ENCODE peak calls at places on chromosomes 4 and X, in nine cellular contexts. W is hepatocyte, L is MM.1S, B is PC-3, G is HCT116, E is neural progenitor cell, U is GM23248, C is GM23338, K is SK-N-SH. H is an unnamed sample. For H3K4me1, the result is how much of the 10 kb centered on the place peaks cover.

GRCh38 chr4:110816367-110816766 is 193.5 kb upstream of the PITX2 start:
- DNase-seq in L (no peak), B (no peak), K (no peak), E (no peak), U (peak), C (no peak), G (no peak), W (no peak), H (no peak)

GRCh38 chr4:140971077-140971792 is 162.0 kb downstream of the RNF150 start:
- DNase-seq in L (no peak), K (peak), C (peak), U (no peak), G (no peak), B (no peak), W (no peak), E (no peak), H (no peak)

GRCh38 chr4:26459054-26459755 is 31.1 kb downstream of the CCKAR start:
- DNase-seq in K (peak), W (peak), C (peak), L (peak), B (peak), E (peak), U (peak), G (peak), H (peak)

GRCh38 chr4:149279790-149280189 is 535.9 kb downstream of the IQCM start:
- DNase-seq in G (no peak), U (peak), E (no peak), L (no peak), K (no peak), B (no peak), C (no peak), W (no peak), H (no peak)

GRCh38 chr4:145820407-145820806 is 118.2 kb downstream of the ZNF827 start:
- DNase-seq in W (no peak), U (peak), K (no peak), G (no peak), E (no peak), C (no peak), B (no peak), L (peak), H (no peak)

GRCh38 chr4:104351696-104352095 is 143.0 kb downstream of the CXXC4 start:
- DNase-seq in U (no peak), E (no peak), K (no peak), B (no peak), G (no peak), L (no peak), C (no peak), W (no peak), H (no peak)

GRCh38 chr4:27366424-27366823 is 505.8 kb downstream of the STIM2 start:
- DNase-seq in U (peak), E (no peak), K (no peak), G (no peak), L (no peak), W (no peak), C (no peak), B (peak), H (no peak)

GRCh38 chr4:1285790-1286553 is 3.7 kb upstream of the MAEA start:
- DNase-seq in E (peak), C (peak), K (no peak), L (peak), G (no peak), W (peak), B (peak), U (peak), H (peak)

GRCh38 chr4:105147226-105148151 is 813 bp downstream of the TET2 start:
- DNase-seq in E (peak), C (peak), B (peak), L (peak), K (peak), G (no peak), U (peak), W (peak), H (no peak)

GRCh38 chrX:22039541-22039940 is 7.4 kb downstream of the PHEX start:
- DNase-seq in K (no peak), U (no peak), L (no peak), E (no peak), B (no peak), C (no peak), W (no peak), G (no peak), H (no peak)

GRCh38 chr4:6900956-6901355 is 8.7 kb upstream of the TBC1D14 start:
- DNase-seq in G (no peak), K (no peak), W (no peak), U (no peak), L (no peak), B (no peak), C (no peak), E (no peak), H (no peak)

GRCh38 chr4:96073446-96073845 is 233.6 kb downstream of the PDHA2 start:
- DNase-seq in L (no peak), C (no peak), U (no peak), B (peak), W (no peak), G (no peak), E (no peak), K (no peak), H (no peak)

GRCh38 chrX:40158036-40158706 is 60.4 kb upstream of the BCOR start:
- DNase-seq in G (no peak), K (no peak), C (peak), L (no peak), U (peak), W (peak), E (peak), B (peak), H (peak)

GRCh38 chr4:76194325-76194724 is 19.3 kb downstream of the SCARB2 start:
- DNase-seq in W (peak), B (peak), K (no peak), G (no peak), L (no peak), C (no peak), E (no peak), U (peak), H (no peak)

GRCh38 chrX:68746988-68747387 is 81.8 kb upstream of the EFNB1 start:
- DNase-seq in U (no peak), E (no peak), C (peak), K (no peak), B (no peak), W (no peak), G (no peak), L (no peak), H (no peak)

GRCh38 chr4:64489628-64490027 is 80.4 kb upstream of the TECRL start:
- DNase-seq in U (no peak), L (no peak), B (no peak), G (no peak), W (no peak), E (no peak), K (no peak), C (no peak), H (no peak)

GRCh38 chr4:25096553-25097443 is 63.5 kb downstream of the SEPSECS start:
- DNase-seq in G (no peak), B (no peak), C (no peak), W (no peak), K (no peak), L (no peak), E (no peak), U (no peak), H (no peak)

GRCh38 chrX:155747520-155747919 is 133.6 kb upstream of the VAMP7 start:
- DNase-seq in L (no peak), B (peak), G (no peak), K (no peak), E (no peak), C (no peak), U (peak), W (no peak), H (no peak)

GRCh38 chr4:92406488-92406887 is 102.7 kb downstream of the GRID2 start:
- DNase-seq in G (no peak), B (no peak), L (no peak), K (no peak), E (no peak), U (no peak), C (no peak), W (no peak), H (no peak)

GRCh38 chr4:3134201-3134600 is 59.7 kb downstream of the HTT start:
- DNase-seq in W (no peak), G (no peak), K (no peak), B (no peak), L (no peak), C (no peak), U (no peak), E (no peak), H (no peak)

GRCh38 chrX:103413981-103414380 is 37.6 kb downstream of the BEX3 start:
- DNase-seq in G (no peak), W (no peak), B (no peak), E (no peak), K (no peak), U (no peak), C (no peak), L (no peak), H (no peak)

GRCh38 chrX:154398668-154399526 is 720 bp downstream of the RPL10 start:
- DNase-seq in G (no peak), C (peak), K (peak), L (peak), W (peak), E (peak), B (peak), U (peak), H (peak)

GRCh38 chrX:18961686-18962085 is 22.2 kb downstream of the PHKA2 start:
- DNase-seq in W (no peak), B (no peak), E (no peak), C (no peak), L (no peak), G (no peak), U (peak), K (no peak), H (no peak)

GRCh38 chr4:64718091-64718490 is 308.8 kb upstream of the TECRL start:
- DNase-seq in G (no peak), L (no peak), B (peak), C (peak), E (peak), U (peak), W (peak), K (no peak), H (no peak)

GRCh38 chr4:124867551-124867950 is 155.0 kb upstream of the ANKRD50 start:
- DNase-seq in K (no peak), W (no peak), E (no peak), U (peak), L (no peak), C (no peak), B (no peak), G (no peak), H (no peak)

GRCh38 chr4:168551211-168551610 is 54.4 kb downstream of the PALLD start:
- DNase-seq in W (no peak), L (no peak), B (peak), U (peak), K (no peak), E (no peak), C (no peak), G (no peak), H (no peak)

GRCh38 chr4:168868044-168868855 is 141.8 kb downstream of the CBR4 start:
- DNase-seq in L (no peak), K (no peak), E (no peak), G (no peak), B (peak), C (no peak), W (no peak), U (peak), H (no peak)

GRCh38 chr4:56958111-56958517 is 19.3 kb downstream of the NOA1 start:
- DNase-seq in C (no peak), L (no peak), G (no peak), B (peak), E (no peak), U (peak), K (no peak), W (peak), H (no peak)

GRCh38 chr4:186012071-186012470 is 56.9 kb upstream of the TLR3 start:
- DNase-seq in G (no peak), L (no peak), E (no peak), K (no peak), B (no peak), U (no peak), W (no peak), C (no peak), H (no peak)
- H3K4me1 ChIP-seq in G (under half), L (under half), E (under half), K (under half), B (under half), U (under half), W (under half), C (under half), H (under half)

GRCh38 chr4:95059630-95060029 is 301.9 kb downstream of the BMPR1B start:
- DNase-seq in B (no peak), E (no peak), U (no peak), L (no peak), C (no peak), W (no peak), K (peak), G (no peak), H (no peak)

GRCh38 chr4:95066011-95066410 is 308.3 kb downstream of the BMPR1B start:
- DNase-seq in B (no peak), U (no peak), K (no peak), C (no peak), G (no peak), W (no peak), L (no peak), E (no peak), H (no peak)

GRCh38 chr4:95061220-95061619 is 303.5 kb downstream of the BMPR1B start:
- DNase-seq in C (peak), L (no peak), W (no peak), U (no peak), K (no peak), G (no peak), B (no peak), E (peak), H (no peak)
- H3K27ac ChIP-seq in C (no peak), L (no peak), W (no peak), U (no peak), K (no peak), G (no peak), B (no peak), E (no peak), H (no peak)

GRCh38 chr4:31328921-31329320 is 608.8 kb downstream of the PCDH7 start:
- DNase-seq in E (no peak), L (no peak), K (no peak), W (no peak), B (no peak), G (no peak), C (no peak), U (no peak), H (no peak)
- TF ChIP-seq EZH2phosphoT487 in E (no peak), L (no peak), K (no peak), W (no peak), B (no peak), G (no peak), C (no peak), U (no peak), H (no peak)

DNA sequence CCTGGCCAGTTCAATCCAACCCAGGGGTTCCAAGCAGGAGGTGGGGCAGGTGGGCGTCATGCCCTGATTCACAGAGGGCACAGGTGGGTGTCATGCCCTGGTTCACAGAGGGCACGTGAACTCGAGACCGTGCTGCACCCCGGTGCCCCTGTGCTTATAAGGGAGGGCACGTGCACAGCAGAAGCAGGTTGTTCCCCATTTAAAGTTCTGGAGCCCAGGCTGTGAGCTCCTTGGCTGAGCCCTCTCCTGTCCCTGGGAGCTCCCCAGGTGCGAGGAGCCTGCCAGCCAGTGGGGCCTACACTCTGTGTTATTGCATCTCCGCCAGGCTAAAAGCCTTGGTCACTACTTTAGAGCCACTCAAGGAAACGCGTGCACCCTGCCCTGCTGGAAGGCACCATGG is 3.2 kb upstream of the CPZ start:
- DNase-seq in W (no peak), E (no peak), U (no peak), L (no peak), C (no peak), G (no peak), K (peak), B (no peak), H (no peak)
- H3K4me1 ChIP-seq in W (under half), E (under half), U (under half), L (under half), C (under half), G (under half), K (under half), B (under half), H (under half)

DNA sequence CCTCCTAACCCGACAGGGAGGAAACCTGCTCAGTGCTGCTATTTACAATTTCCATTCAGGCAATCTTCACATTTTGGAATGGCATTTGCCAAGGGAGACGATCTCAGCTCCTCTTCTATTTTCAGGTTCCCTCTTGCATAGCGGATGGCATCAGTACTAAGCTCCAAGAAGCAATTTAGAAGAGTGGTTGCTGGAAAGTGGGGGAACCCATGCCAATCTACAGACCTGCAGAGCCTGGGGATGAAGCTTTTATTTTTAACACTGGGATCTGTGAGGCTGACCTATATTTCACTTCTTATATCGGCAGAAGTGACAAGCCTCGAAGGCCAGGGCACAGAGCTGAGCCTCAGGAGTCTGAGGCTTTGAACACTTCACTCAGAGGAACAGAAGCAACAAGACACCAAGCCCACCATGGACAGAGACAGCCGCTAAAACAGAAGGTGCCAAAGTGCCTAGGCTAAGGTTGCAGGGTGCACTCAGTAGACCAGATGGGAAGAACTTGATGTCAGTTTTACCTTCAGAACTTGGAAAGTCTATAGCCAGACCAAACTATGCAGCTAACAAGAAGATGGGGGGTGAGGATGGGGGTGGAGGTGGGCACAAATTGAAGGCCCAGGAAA is 43.9 kb downstream of the SCD5 start:
- DNase-seq in L (no peak), G (no peak), U (no peak), W (no peak), E (no peak), C (no peak), K (no peak), B (no peak), H (no peak)
- H3K27ac ChIP-seq in L (no peak), G (no peak), U (no peak), W (peak), E (no peak), C (no peak), K (no peak), B (no peak), H (no peak)

DNA sequence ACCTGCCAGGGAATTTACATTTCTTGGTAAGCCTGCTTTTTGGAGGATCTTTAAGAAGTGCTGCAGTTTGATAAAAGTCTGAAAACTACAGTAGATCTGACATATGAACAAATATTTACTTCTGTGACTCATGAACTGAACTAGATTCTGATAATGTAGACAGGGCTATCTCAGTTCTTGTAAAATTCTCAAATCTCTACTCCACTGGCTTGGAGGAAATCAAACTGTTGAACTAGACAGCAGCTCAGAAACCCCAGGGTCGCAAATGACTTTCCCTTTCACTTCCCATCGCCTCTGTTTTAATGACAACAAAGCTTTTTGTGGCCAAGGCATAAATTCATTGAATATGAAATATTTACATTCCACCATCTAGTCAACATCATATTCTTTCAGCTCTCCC is 15.4 kb upstream of the OCIAD1 start:
- DNase-seq in K (no peak), U (no peak), L (peak), G (no peak), B (peak), E (no peak), W (no peak), C (no peak), H (peak)
- TF ChIP-seq EZH2phosphoT487 in K (no peak), U (no peak), L (no peak), G (no peak), B (no peak), E (no peak), W (no peak), C (no peak), H (no peak)

H was measured in OCI-LY7.